ENCODE peak calls at places on chromosomes 2 and 18, in six cellular contexts. N is nephron progenitor cell; S is NCI-H345; M is activated T-cell treated with anti-CD3 and anti-CD28 coated beads, Interleukin-2, amount 50 U/mL, for 1 hour; V is RWPE2; W is caudate nucleus. A is an unnamed sample.
A peak's percentile ranks its signal among the peaks of the same experiment; 100 is the strongest.

GRCh38 chr2:205688417-205689200 is 6.3 kb downstream of the NRP2 start:
- DNase-seq in N (no peak), S (no peak), M (no peak), V (no peak), W (no peak), A (no peak)

GRCh38 chr2:23587330-23587729 is 202.4 kb downstream of the KLHL29 start:
- DNase-seq in N (peak; percentile 39), S (no peak), M (no peak), V (no peak), W (no peak), A (no peak)

GRCh38 chr18:55857409-55857808 is 269.4 kb upstream of the TCF4 start:
- DNase-seq in N (no peak), S (no peak), M (no peak), V (no peak), W (no peak), A (no peak)

GRCh38 chr18:45014047-45014501 is 333.4 kb downstream of the SETBP1 start:
- DNase-seq in N (no peak), S (no peak), M (no peak), V (no peak), W (no peak), A (no peak)

GRCh38 chr2:60260646-60261296 is 292.7 kb downstream of the BCL11A start:
- DNase-seq in N (no peak), S (no peak), M (no peak), V (peak; percentile 83), W (no peak), A (no peak)

GRCh38 chr2:196410008-196410407 is 229.5 kb upstream of the CCDC150 start:
- DNase-seq in N (no peak), S (no peak), M (no peak), V (no peak), W (no peak), A (no peak)

GRCh38 chr2:46490521-46491141 is 11.3 kb downstream of the TMEM247 start:
- DNase-seq in N (no peak), S (no peak), M (no peak), V (no peak), W (peak; percentile 64), A (no peak)

GRCh38 chr2:102098756-102099155 is 43.8 kb upstream of the IL1R1 start:
- DNase-seq in N (no peak), S (no peak), M (no peak), V (no peak), W (no peak), A (no peak)

GRCh38 chr18:75125359-75126331 is 83.3 kb downstream of the PTGR3 start:
- DNase-seq in N (no peak), S (no peak), M (no peak), V (no peak), W (no peak), A (no peak)

GRCh38 chr2:102141011-102141914 is 1.3 kb upstream of the IL1R1 start:
- DNase-seq in N (no peak), S (no peak), M (no peak), V (no peak), W (no peak), A (no peak)